ENCODE peak calls at places on chromosome 4, in nine cellular contexts. One of them, this sample, is unnamed.

GRCh38 chr4:118281611-118282442 is 71.0 kb downstream of the PRSS12 start:
- DNase-seq in mammary epithelial cell: peak
- DNase-seq in HCT116: no peak
- DNase-seq in mesenchymal stem cell: no peak
- DNase-seq in GM12878: no peak
- DNase-seq in PC-3: no peak
- DNase-seq in SK-N-SH: no peak
- DNase-seq in keratinocyte: no peak
- DNase-seq in trophoblast cell: no peak
- DNase-seq in this sample: peak

GRCh38 chr4:3656441-3657376 is 109.5 kb upstream of the ADRA2C start:
- DNase-seq in mammary epithelial cell: no peak
- DNase-seq in HCT116: no peak
- DNase-seq in mesenchymal stem cell: no peak
- DNase-seq in GM12878: no peak
- DNase-seq in PC-3: no peak
- DNase-seq in SK-N-SH: no peak
- DNase-seq in keratinocyte: no peak
- DNase-seq in trophoblast cell: no peak
- DNase-seq in this sample: no peak

GRCh38 chr4:16289872-16290554 is 63.7 kb upstream of the TAPT1 start:
- DNase-seq in mammary epithelial cell: no peak
- DNase-seq in HCT116: peak
- DNase-seq in mesenchymal stem cell: peak
- DNase-seq in GM12878: no peak
- DNase-seq in PC-3: peak
- DNase-seq in SK-N-SH: peak
- DNase-seq in keratinocyte: no peak
- DNase-seq in trophoblast cell: no peak
- DNase-seq in this sample: peak

GRCh38 chr4:70315928-70316327 is 18.9 kb upstream of the CABS1 start:
- DNase-seq in mammary epithelial cell: no peak
- DNase-seq in HCT116: peak
- DNase-seq in mesenchymal stem cell: no peak
- DNase-seq in GM12878: no peak
- DNase-seq in PC-3: peak
- DNase-seq in SK-N-SH: no peak
- DNase-seq in keratinocyte: no peak
- DNase-seq in trophoblast cell: no peak
- DNase-seq in this sample: no peak

GRCh38 chr4:82287720-82288119 is 86.1 kb downstream of the HNRNPD start:
- DNase-seq in mammary epithelial cell: no peak
- DNase-seq in HCT116: no peak
- DNase-seq in mesenchymal stem cell: no peak
- DNase-seq in GM12878: no peak
- DNase-seq in PC-3: peak
- DNase-seq in SK-N-SH: no peak
- DNase-seq in keratinocyte: no peak
- DNase-seq in trophoblast cell: no peak
- DNase-seq in this sample: no peak

GRCh38 chr4:168220893-168221292 is 97.7 kb downstream of the DDX60 start:
- DNase-seq in mammary epithelial cell: no peak
- DNase-seq in HCT116: no peak
- DNase-seq in mesenchymal stem cell: no peak
- DNase-seq in GM12878: no peak
- DNase-seq in PC-3: peak
- DNase-seq in SK-N-SH: no peak
- DNase-seq in keratinocyte: no peak
- DNase-seq in trophoblast cell: no peak
- DNase-seq in this sample: no peak

GRCh38 chr4:122122083-122122482 is 30.0 kb upstream of the BLTP1 start:
- DNase-seq in mammary epithelial cell: no peak
- DNase-seq in HCT116: no peak
- DNase-seq in mesenchymal stem cell: no peak
- DNase-seq in GM12878: no peak
- DNase-seq in PC-3: no peak
- DNase-seq in SK-N-SH: no peak
- DNase-seq in keratinocyte: no peak
- DNase-seq in trophoblast cell: no peak
- DNase-seq in this sample: no peak

GRCh38 chr4:169385356-169385755 is 114.6 kb upstream of the SH3RF1 start:
- DNase-seq in mammary epithelial cell: no peak
- DNase-seq in HCT116: no peak
- DNase-seq in mesenchymal stem cell: peak
- DNase-seq in GM12878: no peak
- DNase-seq in PC-3: peak
- DNase-seq in SK-N-SH: no peak
- DNase-seq in keratinocyte: no peak
- DNase-seq in trophoblast cell: no peak
- DNase-seq in this sample: no peak

GRCh38 chr4:93912146-93912545 is 83.6 kb downstream of the ATOH1 start:
- DNase-seq in mammary epithelial cell: no peak
- DNase-seq in HCT116: no peak
- DNase-seq in mesenchymal stem cell: no peak
- DNase-seq in GM12878: no peak
- DNase-seq in PC-3: no peak
- DNase-seq in SK-N-SH: no peak
- DNase-seq in keratinocyte: no peak
- DNase-seq in trophoblast cell: no peak
- DNase-seq in this sample: no peak

GRCh38 chr4:183448436-183448835 is 4.0 kb downstream of the CDKN2AIP start:
- DNase-seq in mammary epithelial cell: no peak
- DNase-seq in HCT116: no peak
- DNase-seq in mesenchymal stem cell: peak
- DNase-seq in GM12878: no peak
- DNase-seq in PC-3: no peak
- DNase-seq in SK-N-SH: no peak
- DNase-seq in keratinocyte: no peak
- DNase-seq in trophoblast cell: no peak
- DNase-seq in this sample: no peak

GRCh38 chr4:164011791-164012190 is 517.3 kb downstream of the TMA16 start:
- DNase-seq in mammary epithelial cell: no peak
- DNase-seq in HCT116: no peak
- DNase-seq in mesenchymal stem cell: no peak
- DNase-seq in GM12878: no peak
- DNase-seq in PC-3: no peak
- DNase-seq in SK-N-SH: no peak
- DNase-seq in keratinocyte: no peak
- DNase-seq in trophoblast cell: no peak
- DNase-seq in this sample: no peak

GRCh38 chr4:121096629-121097028 is 24.3 kb upstream of the NDNF start:
- DNase-seq in mammary epithelial cell: peak
- DNase-seq in HCT116: peak
- DNase-seq in mesenchymal stem cell: peak
- DNase-seq in GM12878: no peak
- DNase-seq in PC-3: peak
- DNase-seq in SK-N-SH: peak
- DNase-seq in keratinocyte: no peak
- DNase-seq in trophoblast cell: no peak
- DNase-seq in this sample: peak

GRCh38 chr4:144799486-144799885 is 153.5 kb downstream of the HHIP start:
- DNase-seq in mammary epithelial cell: no peak
- DNase-seq in HCT116: no peak
- DNase-seq in mesenchymal stem cell: no peak
- DNase-seq in GM12878: no peak
- DNase-seq in PC-3: no peak
- DNase-seq in SK-N-SH: no peak
- DNase-seq in keratinocyte: no peak
- DNase-seq in trophoblast cell: no peak
- DNase-seq in this sample: no peak

GRCh38 chr4:98994474-98995182 is 893 bp upstream of the METAP1 start:
- DNase-seq in mammary epithelial cell: no peak
- DNase-seq in HCT116: no peak
- DNase-seq in mesenchymal stem cell: no peak
- DNase-seq in GM12878: no peak
- DNase-seq in PC-3: no peak
- DNase-seq in SK-N-SH: no peak
- DNase-seq in keratinocyte: no peak
- DNase-seq in trophoblast cell: no peak
- DNase-seq in this sample: no peak
- H3K9ac ChIP-seq in mammary epithelial cell: peak
- H3K9ac ChIP-seq in HCT116: peak
- H3K9ac ChIP-seq in mesenchymal stem cell: peak
- H3K9ac ChIP-seq in GM12878: peak
- H3K9ac ChIP-seq in PC-3: peak
- H3K9ac ChIP-seq in SK-N-SH: peak
- H3K9ac ChIP-seq in keratinocyte: peak
- H3K9ac ChIP-seq in trophoblast cell: peak
- H3K9ac ChIP-seq in this sample: peak

DNA sequence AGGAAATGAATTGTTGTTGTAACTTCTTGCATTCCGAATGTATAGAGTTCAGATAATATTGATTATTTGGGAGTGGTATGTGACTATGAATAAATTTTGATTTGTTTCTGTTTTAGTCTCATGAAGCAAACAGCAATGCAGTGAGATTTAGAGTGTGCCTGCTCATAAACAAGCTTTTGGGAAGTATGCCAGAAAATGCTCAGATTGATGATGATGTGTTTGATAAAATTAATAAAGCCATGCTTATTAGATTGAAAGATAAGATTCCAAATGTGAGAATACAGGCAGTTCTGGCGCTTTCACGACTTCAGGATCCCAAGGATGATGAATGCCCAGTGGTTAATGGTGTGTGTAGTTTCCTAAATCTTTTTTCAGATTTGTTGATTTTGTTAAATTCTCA is 2.0 kb downstream of the NCAPG start:
- DNase-seq in mammary epithelial cell: no peak
- DNase-seq in HCT116: no peak
- DNase-seq in mesenchymal stem cell: peak
- DNase-seq in GM12878: no peak
- DNase-seq in PC-3: no peak
- DNase-seq in SK-N-SH: no peak
- DNase-seq in keratinocyte: no peak
- DNase-seq in trophoblast cell: no peak
- DNase-seq in this sample: peak
- H3K4me2 ChIP-seq in mammary epithelial cell: peak
- H3K4me2 ChIP-seq in HCT116: peak
- H3K4me2 ChIP-seq in mesenchymal stem cell: no peak
- H3K4me2 ChIP-seq in GM12878: peak
- H3K4me2 ChIP-seq in PC-3: peak
- H3K4me2 ChIP-seq in SK-N-SH: peak
- H3K4me2 ChIP-seq in keratinocyte: peak
- H3K4me2 ChIP-seq in trophoblast cell: no peak
- H3K4me2 ChIP-seq in this sample: peak

DNA sequence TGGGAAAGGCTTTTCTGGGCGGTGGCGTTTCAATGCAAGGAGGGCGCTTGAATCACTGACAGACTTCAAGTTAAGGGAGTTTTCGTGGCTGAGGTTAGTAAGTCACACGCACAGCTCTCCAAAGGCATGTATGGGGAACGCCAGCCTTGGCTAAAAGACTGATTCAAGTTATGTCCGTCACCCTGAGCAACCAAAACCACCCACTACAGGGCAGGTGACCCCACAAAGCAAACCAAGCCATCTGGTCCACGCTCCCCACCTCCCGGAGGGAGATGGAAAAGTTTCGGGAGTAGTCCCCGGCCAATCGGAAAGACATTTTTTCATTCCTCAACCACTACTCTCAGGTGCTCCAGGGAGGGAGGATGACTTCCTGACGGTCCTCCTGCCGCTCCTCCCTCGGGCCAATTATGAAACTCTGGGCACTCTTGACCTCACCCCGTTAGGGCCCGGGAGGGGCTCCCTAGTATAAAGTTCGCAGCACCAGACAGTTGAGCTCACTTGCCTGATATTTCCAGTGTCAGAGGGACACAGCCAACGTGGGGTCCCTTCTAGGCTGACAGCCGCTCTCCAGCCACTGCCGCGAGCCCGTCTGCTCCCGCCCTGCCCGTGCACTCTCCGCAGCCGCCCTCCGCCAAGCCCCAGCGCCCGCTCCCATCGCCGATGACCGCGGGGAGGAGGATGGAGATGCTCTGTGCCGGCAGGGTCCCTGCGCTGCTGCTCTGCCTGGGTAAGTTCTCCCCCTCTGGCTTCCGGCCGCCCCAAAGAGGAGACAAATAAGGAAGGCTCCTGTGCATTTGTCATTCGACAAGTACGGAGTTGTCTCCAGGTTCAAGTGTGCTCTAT is at the start of gene EREG:
- DNase-seq in mammary epithelial cell: peak
- DNase-seq in HCT116: peak
- DNase-seq in mesenchymal stem cell: peak
- DNase-seq in GM12878: no peak
- DNase-seq in PC-3: no peak
- DNase-seq in SK-N-SH: peak
- DNase-seq in keratinocyte: no peak
- DNase-seq in trophoblast cell: peak
- DNase-seq in this sample: peak
- H3K9ac ChIP-seq in mammary epithelial cell: peak
- H3K9ac ChIP-seq in HCT116: peak
- H3K9ac ChIP-seq in mesenchymal stem cell: peak
- H3K9ac ChIP-seq in GM12878: no peak
- H3K9ac ChIP-seq in PC-3: no peak
- H3K9ac ChIP-seq in SK-N-SH: no peak
- H3K9ac ChIP-seq in keratinocyte: peak
- H3K9ac ChIP-seq in trophoblast cell: no peak
- H3K9ac ChIP-seq in this sample: no peak

GRCh38 chr4:7956306-7957112 is 16.8 kb upstream of the AFAP1 start:
- DNase-seq in mammary epithelial cell: peak
- DNase-seq in HCT116: no peak
- DNase-seq in mesenchymal stem cell: peak
- DNase-seq in GM12878: no peak
- DNase-seq in PC-3: peak
- DNase-seq in SK-N-SH: peak
- DNase-seq in keratinocyte: no peak
- DNase-seq in trophoblast cell: peak
- DNase-seq in this sample: peak
- H3K4me2 ChIP-seq in mammary epithelial cell: no peak
- H3K4me2 ChIP-seq in HCT116: peak
- H3K4me2 ChIP-seq in mesenchymal stem cell: no peak
- H3K4me2 ChIP-seq in GM12878: no peak
- H3K4me2 ChIP-seq in PC-3: no peak
- H3K4me2 ChIP-seq in SK-N-SH: peak
- H3K4me2 ChIP-seq in keratinocyte: no peak
- H3K4me2 ChIP-seq in trophoblast cell: no peak
- H3K4me2 ChIP-seq in this sample: peak

This sample was measured in endothelial cell of umbilical vein.